ENCODE peak calls at places on chromosomes 1 and 21, in five cellular contexts. L is HCT116, M is K562, Y is GM12878, Q is HepG2. U is an unnamed sample.

GRCh38 chr1:194476351-194476750 is 1289.9 kb upstream of the B3GALT2 start:
- DNase-seq in M (no peak), Y (no peak), Q (no peak), L (no peak), U (no peak)

GRCh38 chr1:10958614-10959013 is 53.8 kb upstream of the TARDBP start:
- DNase-seq in M (no peak), Q (no peak), L (no peak), Y (no peak), U (no peak)

GRCh38 chr1:109901508-109902145 is 9.0 kb upstream of the CSF1 start:
- DNase-seq in Y (no peak), Q (peak; percentile 77), L (no peak), M (peak; percentile 92), U (no peak)

GRCh38 chr1:65235867-65236805 is 73.2 kb upstream of the DNAJC6 start:
- DNase-seq in M (no peak), Q (peak; percentile 46), Y (no peak), L (peak; percentile 41), U (no peak)

GRCh38 chr21:46219591-46220239 is 8.9 kb downstream of the LSS start:
- DNase-seq in Y (no peak), M (no peak), Q (no peak), L (no peak), U (no peak)

GRCh38 chr1:13694886-13695684 is 4.9 kb upstream of the PRDM2 start:
- DNase-seq in Q (no peak), L (no peak), M (no peak), Y (no peak), U (no peak)

GRCh38 chr1:159953866-159954515 is at the start of gene SLAMF9:
- DNase-seq in L (no peak), M (no peak), Y (no peak), Q (no peak), U (no peak)

GRCh38 chr1:164051791-164052190 is 507.2 kb upstream of the PBX1 start:
- DNase-seq in Q (no peak), M (no peak), Y (no peak), L (no peak), U (no peak)

GRCh38 chr1:48414264-48414663 is 57.7 kb downstream of the SPATA6 start:
- DNase-seq in L (no peak), M (no peak), Y (no peak), Q (no peak), U (no peak)

GRCh38 chr1:26832249-26832960 is 5.9 kb downstream of the ZDHHC18 start:
- DNase-seq in Y (no peak), L (no peak), Q (no peak), M (no peak), U (no peak)

GRCh38 chr21:36065497-36066036 is 4.3 kb upstream of the CBR1 start:
- DNase-seq in Y (no peak), L (no peak), Q (peak; percentile 72), M (no peak), U (no peak)

GRCh38 chr1:206012086-206012859 is 9.1 kb upstream of the RAB7B start:
- DNase-seq in Q (peak; percentile 29), L (no peak), Y (peak; percentile 66), M (no peak), U (no peak)

GRCh38 chr1:209367031-209367813 is 216.3 kb upstream of the CAMK1G start:
- DNase-seq in L (no peak), M (no peak), Q (no peak), Y (no peak), U (no peak)

GRCh38 chr1:30618335-30618747 is 105.0 kb downstream of the MATN1 start:
- DNase-seq in Q (no peak), Y (no peak), M (no peak), L (peak; percentile 86), U (no peak)

GRCh38 chr1:5754079-5754431 is 238.2 kb downstream of the NPHP4 start:
- DNase-seq in M (no peak), Q (no peak), Y (no peak), L (no peak), U (no peak)
- TF ChIP-seq SRF in M (no peak), Q (no peak), Y (no peak), L (no peak), U (no peak)

DNA sequence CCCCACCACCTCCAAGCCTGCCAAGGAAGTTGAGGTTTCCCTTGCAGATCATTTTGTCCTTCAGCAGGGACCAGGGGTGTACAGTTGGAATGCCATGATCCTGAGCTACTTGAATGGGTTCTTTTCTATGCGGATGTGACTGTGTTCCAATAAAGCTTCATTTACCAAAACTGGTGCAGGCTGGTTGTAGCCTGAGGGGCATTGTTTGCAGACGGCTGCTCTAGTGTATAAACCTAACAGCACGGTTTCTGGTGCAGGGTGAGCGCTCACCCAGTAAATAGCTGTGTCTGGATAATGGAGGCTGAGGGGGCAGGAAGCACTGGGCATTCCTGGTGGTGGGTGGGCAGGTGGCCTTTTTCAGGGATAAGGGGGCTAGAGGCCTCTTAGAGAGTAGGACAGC is 72.7 kb upstream of the ACTL8 start:
- DNase-seq in Y (no peak), Q (no peak), M (no peak), L (no peak), U (no peak)
- TF ChIP-seq SRF in Y (no peak), Q (no peak), M (no peak), L (no peak), U (no peak)

GRCh38 chr1:220815409-220815808 is 28.7 kb downstream of the MTARC1 start:
- DNase-seq in Y (no peak), M (no peak), L (no peak), Q (no peak), U (no peak)
- TF ChIP-seq SRF in Y (no peak), M (no peak), L (no peak), Q (no peak), U (no peak)

GRCh38 chr1:236345728-236346127 is 48.4 kb upstream of the EDARADD start:
- DNase-seq in L (no peak), Y (no peak), Q (peak; percentile 13), M (no peak), U (peak; percentile 43)
- TF ChIP-seq SRF in L (no peak), Y (no peak), Q (no peak), M (no peak), U (no peak)

DNA sequence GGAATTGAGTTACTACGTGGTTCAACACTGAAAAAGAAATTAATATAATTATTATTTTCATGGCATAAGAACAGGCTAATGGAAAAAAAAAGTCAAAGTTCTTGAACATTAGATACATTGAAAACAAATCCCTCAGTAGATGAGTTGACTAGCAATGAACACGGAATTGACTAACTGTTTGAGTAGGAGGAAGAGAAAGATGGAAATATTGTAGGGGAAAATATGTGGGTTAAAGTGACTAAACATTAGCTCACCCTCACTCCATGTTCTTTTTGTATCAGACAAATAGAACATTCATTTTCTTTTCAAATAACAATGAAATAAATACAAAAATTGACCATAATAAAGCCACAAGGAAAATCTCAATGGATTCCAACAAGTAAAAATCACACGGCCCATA is 84.3 kb downstream of the KCNK2 start:
- DNase-seq in M (no peak), Q (no peak), L (no peak), Y (no peak), U (no peak)
- TF ChIP-seq SRF in M (no peak), Q (no peak), L (no peak), Y (no peak), U (no peak)

GRCh38 chr1:236059011-236059410 is 5.9 kb downstream of the NID1 start:
- DNase-seq in M (no peak), Q (no peak), L (no peak), Y (no peak), U (no peak)
- TF ChIP-seq SRF in M (no peak), Q (no peak), L (no peak), Y (no peak), U (no peak)

GRCh38 chr1:37131281-37131680 is 97.0 kb upstream of the GRIK3 start:
- DNase-seq in L (no peak), M (no peak), Q (peak; percentile 18), Y (no peak), U (no peak)

GRCh38 chr1:37133276-37134145 is 99.2 kb upstream of the GRIK3 start:
- DNase-seq in L (no peak), Y (no peak), Q (no peak), M (no peak), U (no peak)

GRCh38 chr1:37134599-37134998 is 100.3 kb upstream of the GRIK3 start:
- DNase-seq in Y (no peak), L (no peak), M (no peak), Q (no peak), U (no peak)

GRCh38 chr1:37135032-37135431 is 100.7 kb upstream of the GRIK3 start:
- DNase-seq in Q (no peak), Y (no peak), M (no peak), L (no peak), U (no peak)

GRCh38 chr1:37137018-37137417 is 102.7 kb upstream of the GRIK3 start:
- DNase-seq in L (no peak), Y (no peak), Q (no peak), M (no peak), U (no peak)
- TF ChIP-seq SRF in L (no peak), Y (no peak), Q (no peak), M (no peak), U (no peak)

GRCh38 chr1:100834779-100835645 is 59.6 kb downstream of the EXTL2 start:
- DNase-seq in L (peak; percentile 29), M (peak; percentile 25), Q (peak; percentile 25), Y (no peak), U (no peak)
- TF ChIP-seq SRF in L (no peak), M (no peak), Q (no peak), Y (no peak), U (no peak)

GRCh38 chr1:114009042-114009392 is 29.7 kb downstream of the OLFML3 start:
- DNase-seq in Q (no peak), Y (no peak), L (no peak), M (no peak), U (no peak)

GRCh38 chr1:114015075-114015474 is 35.8 kb downstream of the OLFML3 start:
- DNase-seq in Y (no peak), Q (no peak), M (no peak), L (peak; percentile 45), U (no peak)

GRCh38 chr1:114010433-114011184 is 31.3 kb downstream of the OLFML3 start:
- DNase-seq in M (no peak), Y (no peak), L (no peak), Q (no peak), U (no peak)

GRCh38 chr1:114009393-114009792 is 30.1 kb downstream of the OLFML3 start:
- DNase-seq in Y (no peak), Q (peak; percentile 34), M (no peak), L (no peak), U (no peak)

GRCh38 chr1:114011796-114012195 is 32.5 kb downstream of the OLFML3 start:
- DNase-seq in L (no peak), M (no peak), Y (no peak), Q (no peak), U (no peak)
- TF ChIP-seq SRF in L (no peak), M (no peak), Y (no peak), Q (no peak), U (no peak)